ENCODE peak calls at places on chromosomes 2 and 18, in five cellular contexts. I is C1 segment of cervical spinal cord, F is NCI-H1694 treated with DMSO at 0.1 percent for 48 hours, B is RCC 7860, T is Right ventricle myocardium superior. U is an unnamed sample.

GRCh38 chr2:27453968-27454367 is 11.8 kb downstream of the KRTCAP3 start:
- DNase-seq in B (no peak), F (no peak), I (no peak), T (no peak), U (no peak)

GRCh38 chr2:225165052-225165451 is 122.8 kb upstream of the DOCK10 start:
- DNase-seq in T (no peak), B (no peak), I (no peak), F (no peak), U (no peak)

GRCh38 chr2:218745160-218745558 is 34.5 kb downstream of the TTLL4 start:
- DNase-seq in F (no peak), I (no peak), T (no peak), B (no peak), U (no peak)

GRCh38 chr18:2641638-2642037 is 13.9 kb upstream of the SMCHD1 start:
- DNase-seq in B (no peak), T (no peak), F (no peak), I (no peak), U (no peak)

GRCh38 chr18:62715829-62716678 is 713 bp downstream of the PHLPP1 start:
- DNase-seq in I (no peak), B (peak), T (peak), F (peak), U (peak)

GRCh38 chr2:176038694-176039093 is 36.6 kb upstream of the LNPK start:
- DNase-seq in T (no peak), I (no peak), B (no peak), F (no peak), U (no peak)

GRCh38 chr18:58476521-58477210 is 152.2 kb downstream of the ALPK2 start:
- DNase-seq in T (no peak), B (no peak), F (peak), I (no peak), U (no peak)

GRCh38 chr2:20652673-20653575 is 2.0 kb upstream of the HS1BP3 start:
- DNase-seq in T (peak), F (no peak), I (no peak), B (no peak), U (no peak)

GRCh38 chr2:239249781-239250180 is 151.0 kb downstream of the HDAC4 start:
- DNase-seq in I (no peak), T (peak), B (no peak), F (no peak), U (peak)

GRCh38 chr2:23562143-23562542 is 177.2 kb downstream of the KLHL29 start:
- DNase-seq in T (no peak), F (no peak), B (no peak), I (no peak), U (no peak)

GRCh38 chr2:27096748-27097297 is 10.3 kb downstream of the KHK start:
- DNase-seq in B (no peak), T (no peak), I (no peak), F (no peak), U (no peak)

GRCh38 chr2:208334230-208334629 is 68.2 kb downstream of the PIKFYVE start:
- DNase-seq in F (no peak), T (no peak), I (no peak), B (no peak), U (no peak)

GRCh38 chr2:134738150-134738865 is 19.5 kb upstream of the TMEM163 start:
- DNase-seq in T (no peak), I (no peak), F (no peak), B (no peak), U (no peak)

GRCh38 chr2:1708476-1709334 is 35.6 kb downstream of the PXDN start:
- DNase-seq in T (peak), I (no peak), F (no peak), B (no peak), U (peak)

GRCh38 chr2:129812654-129813053 is 166.8 kb upstream of the RAB6C start:
- DNase-seq in I (no peak), B (no peak), T (no peak), F (no peak), U (no peak)

GRCh38 chr2:240655931-240656886 is 26.5 kb downstream of the AQP12B start:
- DNase-seq in T (no peak), B (no peak), F (no peak), I (no peak), U (no peak)

GRCh38 chr2:37472959-37473358 is 128.5 kb downstream of the QPCT start:
- DNase-seq in F (no peak), I (no peak), T (no peak), B (peak), U (peak)

GRCh38 chr2:17386771-17387170 is 131.5 kb downstream of the RAD51AP2 start:
- DNase-seq in B (no peak), F (no peak), I (no peak), T (no peak), U (no peak)

GRCh38 chr2:241065355-241065803 is 36.7 kb downstream of the MTERF4 start:
- DNase-seq in T (no peak), B (no peak), I (no peak), F (no peak), U (no peak)

GRCh38 chr2:21422724-21423522 is 299.2 kb downstream of the TDRD15 start:
- DNase-seq in T (no peak), F (no peak), I (no peak), B (no peak), U (peak)

GRCh38 chr18:13252696-13253410 is 34.3 kb downstream of the LDLRAD4 start:
- DNase-seq in T (no peak), I (no peak), B (no peak), F (no peak), U (no peak)

GRCh38 chr2:11612553-11613215 is 57.3 kb downstream of the NTSR2 start:
- DNase-seq in I (no peak), T (no peak), B (no peak), F (no peak), U (no peak)

GRCh38 chr2:65130440-65131175 is 702 bp upstream of the RAB1A start:
- DNase-seq in I (no peak), T (no peak), F (no peak), B (no peak), U (peak)

GRCh38 chr18:32072321-32072720 is 19.4 kb upstream of the RNF138 start:
- DNase-seq in T (no peak), B (no peak), I (no peak), F (peak), U (no peak)

GRCh38 chr2:48902521-48902920 is 147.0 kb upstream of the LHCGR start:
- DNase-seq in I (no peak), T (no peak), B (no peak), F (no peak), U (no peak)

GRCh38 chr2:133954636-133955035 is 299.2 kb upstream of the MGAT5 start:
- DNase-seq in B (no peak), F (no peak), I (no peak), T (no peak), U (no peak)

GRCh38 chr2:230986520-230987136 is 9.3 kb upstream of the SPATA3 start:
- DNase-seq in T (no peak), B (no peak), F (no peak), I (no peak), U (no peak)

GRCh38 chr2:174342600-174343342 is 8.0 kb downstream of the SP9 start:
- DNase-seq in B (no peak), F (peak), T (peak), I (no peak), U (peak)

GRCh38 chr2:204871246-204871953 is 326.1 kb downstream of the PARD3B start:
- DNase-seq in B (peak), I (no peak), T (no peak), F (peak), U (peak)

GRCh38 chr18:51751901-51752300 is 554.4 kb upstream of the MEX3C start:
- DNase-seq in B (no peak), I (no peak), T (no peak), F (no peak), U (no peak)

GRCh38 chr18:70333757-70334156 is 44.9 kb downstream of the SOCS6 start:
- DNase-seq in F (no peak), I (no peak), B (peak), T (no peak), U (no peak)

GRCh38 chr2:196160101-196160500 is 11.3 kb downstream of the STK17B start:
- DNase-seq in T (no peak), F (peak), B (peak), I (no peak), U (no peak)

GRCh38 chr2:216916956-216917650 is 57.2 kb upstream of the TNP1 start:
- DNase-seq in I (no peak), F (no peak), B (no peak), T (no peak), U (no peak)

GRCh38 chr2:232485333-232485756 is 2.3 kb downstream of the ECEL1 start:
- DNase-seq in I (no peak), F (no peak), B (no peak), T (no peak), U (no peak)

GRCh38 chr18:78809845-78810244 is 169.8 kb upstream of the SALL3 start:
- DNase-seq in I (no peak), T (no peak), F (no peak), B (no peak), U (no peak)

GRCh38 chr2:217868911-217869334 is 133.9 kb downstream of the TNS1 start:
- DNase-seq in T (no peak), I (no peak), F (no peak), B (no peak), U (no peak)

U was measured in NCI-H345.